ENCODE peak calls at places on chromosomes 11 and 22, in seven cellular contexts. O, W, A, T, S, E and K are unnamed samples. For H3K4me1, the result is how much of the 10 kb centered on the place peaks cover.

GRCh38 chr22:27801616-27802388 is at the start of gene MN1:
- DNase-seq in O (peak), W (peak), A (peak), T (peak), S (peak), E (no peak), K (no peak)

GRCh38 chr11:68200639-68201038 is 12.5 kb downstream of the KMT5B start:
- DNase-seq in O (no peak), W (peak), A (no peak), T (no peak), S (no peak), E (no peak), K (no peak)

GRCh38 chr22:30226192-30226832 is 20.2 kb downstream of the LIF start:
- DNase-seq in O (no peak), W (no peak), A (no peak), T (no peak), S (no peak), E (no peak), K (no peak)

GRCh38 chr11:41286751-41287150 is 172.7 kb downstream of the LRRC4C start:
- DNase-seq in O (no peak), W (no peak), A (no peak), T (no peak), S (no peak), E (no peak), K (no peak)

GRCh38 chr22:30857103-30857502 is 111.5 kb downstream of the MORC2 start:
- DNase-seq in O (peak), W (no peak), A (no peak), T (no peak), S (no peak), E (no peak), K (no peak)

GRCh38 chr11:19729141-19729540 is 16.5 kb downstream of the NAV2 start:
- DNase-seq in O (no peak), W (no peak), A (no peak), T (no peak), S (no peak), E (no peak), K (no peak)

GRCh38 chr22:37228106-37229011 is 15.7 kb downstream of the RAC2 start:
- DNase-seq in O (peak), W (peak), A (no peak), T (peak), S (no peak), E (no peak), K (no peak)

GRCh38 chr11:65290448-65291165 is 24.1 kb upstream of the CDC42EP2 start:
- DNase-seq in O (peak), W (peak), A (peak), T (no peak), S (no peak), E (peak), K (no peak)

GRCh38 chr11:102647430-102647829 is 22.3 kb upstream of the MMP20 start:
- DNase-seq in O (no peak), W (no peak), A (no peak), T (no peak), S (no peak), E (no peak), K (no peak)

GRCh38 chr11:102085864-102086551 is 24.2 kb upstream of the YAP1 start:
- DNase-seq in O (no peak), W (no peak), A (no peak), T (no peak), S (no peak), E (no peak), K (no peak)

GRCh38 chr11:73981051-73981805 is 1.4 kb downstream of the UCP2 start:
- DNase-seq in O (peak), W (no peak), A (no peak), T (no peak), S (no peak), E (no peak), K (no peak)

GRCh38 chr11:47887910-47888569 is 39.9 kb upstream of the NUP160 start:
- DNase-seq in O (no peak), W (no peak), A (no peak), T (no peak), S (no peak), E (no peak), K (no peak)

GRCh38 chr11:9575531-9576240 is 2.2 kb downstream of the WEE1 start:
- DNase-seq in O (no peak), W (peak), A (no peak), T (no peak), S (no peak), E (no peak), K (no peak)

GRCh38 chr11:118406599-118407166 is 5.3 kb downstream of the ATP5MG start:
- DNase-seq in O (no peak), W (peak), A (peak), T (no peak), S (no peak), E (no peak), K (no peak)

GRCh38 chr11:8283510-8284272 is 20.0 kb upstream of the LMO1 start:
- DNase-seq in O (no peak), W (no peak), A (no peak), T (no peak), S (no peak), E (no peak), K (no peak)

GRCh38 chr11:78248191-78248590 is 59.5 kb downstream of the USP35 start:
- DNase-seq in O (no peak), W (no peak), A (no peak), T (no peak), S (no peak), E (no peak), K (no peak)

GRCh38 chr22:29268511-29269229 is 602 bp downstream of the EWSR1 start:
- DNase-seq in O (peak), W (peak), A (peak), T (peak), S (no peak), E (peak), K (no peak)

GRCh38 chr11:69894126-69895047 is 75.2 kb upstream of the FGF3 start:
- DNase-seq in O (peak), W (no peak), A (no peak), T (no peak), S (no peak), E (no peak), K (no peak)

GRCh38 chr22:22395230-22395629 is 113.3 kb downstream of the ZNF280B start:
- DNase-seq in O (no peak), W (no peak), A (no peak), T (no peak), S (no peak), E (no peak), K (peak)

GRCh38 chr11:86818466-86819282 is 18.3 kb downstream of the PRSS23 start:
- DNase-seq in O (no peak), W (peak), A (no peak), T (no peak), S (no peak), E (no peak), K (peak)

GRCh38 chr11:124098142-124098541 is 17.1 kb upstream of the VWA5A start:
- DNase-seq in O (no peak), W (no peak), A (no peak), T (no peak), S (no peak), E (no peak), K (no peak)

GRCh38 chr11:33551051-33551450 is 149.6 kb downstream of the C11orf91 start:
- DNase-seq in O (no peak), W (no peak), A (no peak), T (no peak), S (no peak), E (no peak), K (no peak)

GRCh38 chr11:66557733-66558326 is 10.6 kb downstream of the CTSF start:
- DNase-seq in O (no peak), W (no peak), A (no peak), T (no peak), S (no peak), E (no peak), K (no peak)

GRCh38 chr11:43644626-43645299 is 35.8 kb upstream of the HSD17B12 start:
- DNase-seq in O (no peak), W (peak), A (peak), T (no peak), S (no peak), E (no peak), K (peak)

GRCh38 chr11:16750417-16750816 is 12.0 kb downstream of the C11orf58 start:
- DNase-seq in O (no peak), W (no peak), A (no peak), T (no peak), S (no peak), E (no peak), K (no peak)

GRCh38 chr22:20027966-20028854 is 7.3 kb downstream of the TANGO2 start:
- DNase-seq in O (peak), W (peak), A (peak), T (no peak), S (no peak), E (no peak), K (peak)

GRCh38 chr11:67640021-67640757 is 626 bp upstream of the TBX10 start:
- DNase-seq in O (peak), W (peak), A (peak), T (peak), S (no peak), E (no peak), K (peak)

GRCh38 chr11:117546431-117547160 is 218.9 kb downstream of the CEP164 start:
- DNase-seq in O (no peak), W (no peak), A (no peak), T (no peak), S (no peak), E (no peak), K (no peak)

GRCh38 chr11:115473167-115473566 is 31.0 kb downstream of the CADM1 start:
- DNase-seq in O (no peak), W (no peak), A (no peak), T (no peak), S (no peak), E (no peak), K (no peak)

GRCh38 chr11:72696866-72697428 is 22.7 kb upstream of the PDE2A start:
- DNase-seq in O (peak), W (no peak), A (no peak), T (no peak), S (no peak), E (no peak), K (no peak)

GRCh38 chr11:68302256-68303054 is 9.9 kb upstream of the LRP5 start:
- DNase-seq in O (no peak), W (peak), A (peak), T (no peak), S (no peak), E (no peak), K (peak)

GRCh38 chr11:45815747-45816146 is 10.8 kb downstream of the SLC35C1 start:
- DNase-seq in O (no peak), W (no peak), A (no peak), T (no peak), S (no peak), E (no peak), K (no peak)

GRCh38 chr22:37470087-37470445 is 16.1 kb downstream of the MFNG start:
- DNase-seq in O (no peak), W (no peak), A (no peak), T (no peak), S (no peak), E (no peak), K (no peak)

GRCh38 chr11:64534950-64535349 is 56.1 kb upstream of the SLC22A12 start:
- DNase-seq in O (peak), W (no peak), A (no peak), T (no peak), S (no peak), E (no peak), K (no peak)

GRCh38 chr11:130068986-130069683 is 559 bp upstream of the APLP2 start:
- DNase-seq in O (peak), W (peak), A (peak), T (peak), S (no peak), E (no peak), K (peak)

DNA sequence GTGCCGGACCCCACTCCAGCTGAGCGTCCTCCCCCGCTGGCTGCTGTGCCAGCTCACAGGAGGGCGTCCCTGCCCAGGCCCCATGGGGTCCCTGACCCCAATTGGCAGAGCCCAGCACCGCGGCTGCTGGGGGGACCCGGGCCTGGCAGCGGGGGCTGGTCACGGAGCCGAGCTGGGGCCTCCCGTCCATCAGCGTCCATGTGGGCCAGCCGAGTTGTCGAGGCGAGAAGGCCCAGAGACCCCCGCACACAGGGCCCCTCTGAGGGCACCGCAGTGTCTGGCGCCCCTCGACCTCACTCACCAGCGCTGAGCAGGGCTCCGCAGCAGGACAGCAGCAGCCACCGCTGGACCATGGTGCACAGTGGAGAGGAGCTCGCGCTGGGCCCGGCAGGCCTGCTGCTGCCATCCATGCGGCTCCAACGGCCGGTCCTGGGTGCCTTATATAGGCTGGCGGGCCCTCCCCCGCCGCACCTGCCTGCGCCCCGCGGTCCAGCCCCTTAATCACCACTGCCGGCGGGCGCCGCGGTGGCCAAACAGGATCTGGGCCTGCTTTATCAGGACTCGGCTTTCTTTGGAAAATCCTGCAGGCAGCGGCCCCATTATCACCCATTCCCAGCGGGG is at the start of gene MUC6:
- DNase-seq in O (no peak), W (no peak), A (no peak), T (peak), S (no peak), E (no peak), K (no peak)
- H3K4me3 ChIP-seq in O (no peak), W (no peak), A (no peak), T (no peak), S (no peak), E (no peak), K (no peak)

GRCh38 chr11:93542753-93543246 is 391 bp downstream of the SMCO4 start:
- DNase-seq in O (peak), W (peak), A (no peak), T (no peak), S (no peak), E (peak), K (no peak)

GRCh38 chr11:93541884-93542752 is 1.1 kb downstream of the SMCO4 start:
- DNase-seq in O (peak), W (peak), A (peak), T (peak), S (peak), E (peak), K (peak)

GRCh38 chr11:93537767-93538261 is 5.4 kb downstream of the SMCO4 start:
- DNase-seq in O (no peak), W (no peak), A (no peak), T (no peak), S (no peak), E (peak), K (no peak)

GRCh38 chr11:93541154-93541553 is 2.0 kb downstream of the SMCO4 start:
- DNase-seq in O (no peak), W (no peak), A (no peak), T (no peak), S (no peak), E (no peak), K (no peak)

DNA sequence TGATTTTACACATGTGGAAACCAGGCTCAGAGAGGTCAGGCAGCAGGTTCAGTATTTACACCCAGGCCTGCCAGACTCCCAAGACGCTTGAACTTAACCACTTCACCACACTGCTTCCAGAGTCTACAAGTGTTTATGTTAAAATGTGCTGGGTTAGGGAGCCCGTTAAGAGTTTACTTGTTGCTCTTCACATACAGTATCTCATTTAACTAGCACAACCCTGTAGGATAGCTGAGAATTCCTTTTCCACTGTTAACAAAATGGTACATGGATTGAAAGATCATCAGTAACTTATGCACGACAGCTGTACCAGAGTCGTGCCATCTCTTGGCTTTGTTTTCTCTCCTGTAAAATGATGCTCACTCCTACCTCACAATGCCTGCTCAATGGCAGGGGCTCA is 2.9 kb downstream of the SMCO4 start:
- DNase-seq in O (no peak), W (no peak), A (no peak), T (no peak), S (no peak), E (no peak), K (no peak)
- H3K4me1 ChIP-seq in O (under half), W (under half), A (under half), T (under half), S (under half), E (under half), K (under half)

GRCh38 chr11:128484172-128484571 is 103.2 kb downstream of the ETS1 start:
- DNase-seq in O (no peak), W (no peak), A (no peak), T (no peak), S (no peak), E (no peak), K (no peak)

GRCh38 chr11:128483211-128483788 is 104.1 kb downstream of the ETS1 start:
- DNase-seq in O (no peak), W (no peak), A (no peak), T (peak), S (no peak), E (no peak), K (no peak)

GRCh38 chr11:128482092-128482491 is 105.3 kb downstream of the ETS1 start:
- DNase-seq in O (no peak), W (no peak), A (no peak), T (no peak), S (no peak), E (no peak), K (no peak)

GRCh38 chr11:128481135-128481534 is 106.2 kb downstream of the ETS1 start:
- DNase-seq in O (no peak), W (peak), A (no peak), T (no peak), S (no peak), E (no peak), K (no peak)

DNA sequence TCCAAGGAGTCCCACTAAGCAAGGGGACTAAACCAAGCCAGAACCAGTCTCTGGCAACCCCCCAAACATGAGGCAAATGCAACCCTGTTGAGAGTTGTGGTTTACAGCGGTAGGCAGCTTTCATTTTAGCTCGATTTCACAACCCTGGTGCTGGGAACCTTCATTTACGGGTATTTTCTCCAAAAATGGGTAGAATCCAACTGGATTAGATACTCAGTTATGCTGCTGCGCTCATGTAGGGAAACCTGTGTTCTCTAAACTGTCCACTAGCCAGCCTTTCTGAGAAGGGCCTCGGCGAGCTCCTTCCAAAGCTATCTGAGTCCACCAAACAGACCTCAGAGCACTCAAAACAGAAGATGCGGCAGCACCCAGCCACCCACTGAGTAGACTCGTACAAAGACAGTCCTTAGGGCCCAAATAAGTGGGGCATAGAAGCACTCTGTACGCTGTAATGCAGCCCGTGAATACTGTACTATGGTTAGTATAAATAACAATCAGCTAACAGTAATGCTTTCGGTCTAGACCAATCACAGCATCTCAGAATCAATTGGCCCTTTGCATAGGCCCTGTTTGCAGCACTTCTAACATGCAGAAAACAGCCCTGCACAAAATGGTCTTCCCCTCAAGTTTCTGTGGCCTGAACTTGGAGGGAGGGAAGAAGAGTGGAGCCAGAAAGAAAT is 104.7 kb downstream of the ETS1 start:
- DNase-seq in O (peak), W (peak), A (no peak), T (peak), S (no peak), E (no peak), K (peak)
- H3K4me3 ChIP-seq in O (no peak), W (peak), A (no peak), T (peak), S (peak), E (no peak), K (no peak)

GRCh38 chr11:105139669-105140068 is at the start of gene CARD18:
- DNase-seq in O (no peak), W (no peak), A (no peak), T (no peak), S (no peak), E (no peak), K (no peak)

GRCh38 chr11:105130189-105130813 is 9.3 kb downstream of the CARD18 start:
- DNase-seq in O (no peak), W (no peak), A (no peak), T (peak), S (no peak), E (no peak), K (no peak)

GRCh38 chr11:105132716-105133511 is 6.7 kb downstream of the CARD18 start:
- DNase-seq in O (no peak), W (peak), A (no peak), T (no peak), S (no peak), E (no peak), K (no peak)

GRCh38 chr11:105137286-105137685 is 2.3 kb downstream of the CARD18 start:
- DNase-seq in O (no peak), W (no peak), A (no peak), T (no peak), S (no peak), E (no peak), K (no peak)

GRCh38 chr11:105135873-105136272 is 3.7 kb downstream of the CARD18 start:
- DNase-seq in O (no peak), W (no peak), A (no peak), T (no peak), S (no peak), E (no peak), K (no peak)
- H3K4me1 ChIP-seq in O (under half), W (under half), A (under half), T (under half), S (under half), E (under half), K (under half)

GRCh38 chr22:49824936-49825335 is 2.7 kb downstream of the BRD1 start:
- DNase-seq in O (no peak), W (no peak), A (no peak), T (no peak), S (no peak), E (no peak), K (no peak)

GRCh38 chr22:49824185-49824925 is 3.3 kb downstream of the BRD1 start:
- DNase-seq in O (no peak), W (no peak), A (no peak), T (no peak), S (no peak), E (no peak), K (no peak)

GRCh38 chr22:49825944-49826602 is 1.6 kb downstream of the BRD1 start:
- DNase-seq in O (peak), W (peak), A (peak), T (peak), S (no peak), E (no peak), K (peak)

GRCh38 chr22:49826603-49827306 is 918 bp downstream of the BRD1 start:
- DNase-seq in O (no peak), W (peak), A (peak), T (peak), S (peak), E (no peak), K (peak)

GRCh38 chr22:49825436-49825835 is 2.2 kb downstream of the BRD1 start:
- DNase-seq in O (no peak), W (peak), A (no peak), T (no peak), S (no peak), E (no peak), K (no peak)
- H3K4me3 ChIP-seq in O (peak), W (peak), A (no peak), T (peak), S (peak), E (no peak), K (peak)

GRCh38 chr11:77203901-77204755 is 76.1 kb downstream of the MYO7A start:
- DNase-seq in O (peak), W (no peak), A (no peak), T (no peak), S (no peak), E (peak), K (no peak)
- H3K4me1 ChIP-seq in O (under half), W (under half), A (under half), T (under half), S (under half), E (under half), K (under half)

GRCh38 chr11:35013514-35014191 is 97.2 kb downstream of the PDHX start:
- DNase-seq in O (no peak), W (peak), A (no peak), T (peak), S (no peak), E (no peak), K (no peak)
- H3K4me3 ChIP-seq in O (no peak), W (no peak), A (no peak), T (no peak), S (no peak), E (no peak), K (no peak)

GRCh38 chr22:46749682-46750529 is 11.9 kb upstream of the CERK start:
- DNase-seq in O (peak), W (no peak), A (no peak), T (no peak), S (no peak), E (no peak), K (no peak)
- H3K4me1 ChIP-seq in O (under half), W (under half), A (under half), T (under half), S (under half), E (under half), K (under half)

GRCh38 chr11:2904153-2905052 is 18.8 kb upstream of the CDKN1C start:
- DNase-seq in O (no peak), W (no peak), A (peak), T (no peak), S (no peak), E (no peak), K (no peak)
- H3K4me3 ChIP-seq in O (peak), W (no peak), A (no peak), T (no peak), S (no peak), E (no peak), K (no peak)